ENCODE peak calls at places on chromosomes 6 and 20, in four cellular contexts. K, Z, M and F are unnamed samples.
A peak's percentile ranks its signal among the peaks of the same experiment; 100 is the strongest.

GRCh38 chr6:158879180-158879579 is 60.0 kb upstream of the EZR start:
- DNase-seq in Z (no peak), K (no peak), M (no peak), F (peak; percentile 67)

GRCh38 chr6:56385981-56386593 is 138.7 kb upstream of the COL21A1 start:
- DNase-seq in M (no peak), Z (no peak), K (no peak), F (no peak)

GRCh38 chr6:139402935-139403386 is 28.5 kb upstream of the CITED2 start:
- DNase-seq in Z (no peak), M (no peak), K (no peak), F (no peak)

GRCh38 chr6:11467364-11467763 is 70.2 kb upstream of the TMEM170B start:
- DNase-seq in Z (no peak), M (no peak), K (no peak), F (peak; percentile 84)

GRCh38 chr20:48331518-48332286 is 496.1 kb downstream of the PREX1 start:
- DNase-seq in Z (no peak), M (no peak), K (no peak), F (no peak)

GRCh38 chr20:43726811-43727338 is at the start of gene GTSF1L:
- DNase-seq in K (no peak), M (no peak), Z (no peak), F (no peak)

GRCh38 chr6:42316981-42317380 is 99.3 kb upstream of the MRPS10 start:
- DNase-seq in K (no peak), Z (no peak), M (no peak), F (peak; percentile 22)

GRCh38 chr6:79614326-79615285 is 16.5 kb upstream of the SH3BGRL2 start:
- DNase-seq in Z (no peak), K (no peak), M (no peak), F (peak; percentile 75)

DNA sequence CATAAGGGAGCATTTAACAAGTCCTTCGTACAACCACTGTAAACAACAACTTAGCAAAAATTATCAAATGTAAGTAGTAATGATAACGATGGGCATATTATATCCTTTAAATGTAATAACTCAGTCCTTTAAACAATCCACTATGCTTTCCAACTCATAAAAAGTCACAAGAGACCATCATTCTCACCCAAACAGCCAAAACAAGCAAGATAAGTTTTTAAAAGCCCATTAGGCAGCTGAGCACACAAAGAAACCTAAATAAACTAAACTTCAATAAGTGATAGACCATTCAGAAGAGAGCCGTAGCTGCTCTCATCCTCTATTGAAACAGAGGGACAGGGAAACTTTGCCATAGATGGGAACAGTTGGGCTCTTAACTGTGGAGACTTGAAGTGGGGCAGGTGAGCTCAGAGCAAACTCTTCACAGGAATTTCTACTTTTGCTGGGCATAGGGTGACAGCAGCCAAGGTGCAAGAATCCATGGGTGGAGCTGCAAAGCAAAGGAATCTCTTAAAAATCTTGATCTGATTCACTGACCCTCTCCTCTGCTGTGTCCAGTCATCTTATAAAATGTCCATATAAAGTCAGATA is 22.5 kb downstream of the RAB22A start:
- DNase-seq in Z (no peak), M (no peak), K (no peak), F (no peak)
- TF ChIP-seq CTCF in Z (no peak), M (no peak), K (no peak), F (no peak)

DNA sequence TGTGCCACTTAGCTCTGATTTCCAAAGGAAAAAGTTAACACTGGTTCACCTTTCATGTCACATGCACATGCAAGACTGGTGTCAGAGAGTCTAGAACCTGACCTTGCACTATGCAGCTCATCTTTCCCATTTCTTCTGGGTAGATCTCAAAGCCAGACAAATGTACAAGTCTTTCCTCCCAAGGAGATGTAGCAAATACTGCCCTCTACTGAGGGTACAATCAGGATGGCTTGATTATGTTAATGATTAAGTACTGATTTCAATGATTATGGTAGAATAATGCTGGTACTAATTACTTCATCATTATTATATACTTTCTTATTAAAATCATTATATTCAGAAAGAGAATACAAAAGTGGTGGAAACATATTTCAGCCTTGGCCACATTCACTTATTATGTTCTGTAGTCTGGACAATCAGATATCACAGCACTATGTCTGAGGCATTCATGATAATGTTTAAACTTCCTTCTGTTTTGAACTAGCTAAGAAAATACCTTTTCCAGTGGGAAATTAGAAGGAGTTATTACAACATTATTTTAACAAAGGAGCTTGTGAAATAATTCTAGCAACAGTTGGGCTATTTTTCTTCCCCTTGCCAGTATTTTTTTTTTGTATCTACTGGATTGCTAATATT is 68.5 kb upstream of the FOXO3 start:
- DNase-seq in K (peak; percentile 45), M (no peak), Z (no peak), F (peak; percentile 40)
- H3K4me3 ChIP-seq in K (no peak overlapping the region), M (no peak overlapping the region), Z (no peak overlapping the region), F (no peak overlapping the region)

DNA sequence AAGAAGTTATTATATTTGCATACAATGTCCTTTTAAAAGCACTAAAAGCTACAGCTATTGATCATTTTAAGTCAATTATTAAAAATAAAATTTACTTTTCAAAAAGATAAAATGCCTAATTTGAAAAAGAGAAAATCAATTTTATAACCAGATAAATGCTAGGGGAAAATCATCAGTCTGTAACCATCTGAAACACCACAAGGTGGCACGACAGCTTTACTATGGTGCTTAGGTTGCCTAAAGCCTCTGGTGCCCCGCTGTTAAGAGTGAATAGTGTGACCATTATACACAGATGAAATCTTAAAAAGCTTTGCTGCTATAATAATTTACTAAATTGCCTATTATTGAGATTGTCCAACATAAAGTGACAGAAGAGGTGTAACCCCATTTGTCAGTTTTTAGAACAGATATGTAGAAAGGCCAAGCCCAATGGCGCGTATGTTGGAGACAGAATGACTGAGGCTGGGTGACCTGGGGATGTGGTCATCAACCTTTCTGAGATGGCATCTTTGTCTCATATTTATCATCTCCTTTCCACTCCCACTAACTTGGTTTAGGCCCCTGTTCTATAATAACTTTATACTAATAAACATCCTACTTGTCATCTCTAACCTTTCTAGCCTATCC is 100.8 kb downstream of the MOXD1 start:
- DNase-seq in K (peak; percentile 62), M (no peak), Z (no peak), F (peak; percentile 67)
- TF ChIP-seq CTCF in K (peak; percentile 71), M (peak; percentile 66), Z (peak; percentile 50), F (peak; percentile 42)

DNA sequence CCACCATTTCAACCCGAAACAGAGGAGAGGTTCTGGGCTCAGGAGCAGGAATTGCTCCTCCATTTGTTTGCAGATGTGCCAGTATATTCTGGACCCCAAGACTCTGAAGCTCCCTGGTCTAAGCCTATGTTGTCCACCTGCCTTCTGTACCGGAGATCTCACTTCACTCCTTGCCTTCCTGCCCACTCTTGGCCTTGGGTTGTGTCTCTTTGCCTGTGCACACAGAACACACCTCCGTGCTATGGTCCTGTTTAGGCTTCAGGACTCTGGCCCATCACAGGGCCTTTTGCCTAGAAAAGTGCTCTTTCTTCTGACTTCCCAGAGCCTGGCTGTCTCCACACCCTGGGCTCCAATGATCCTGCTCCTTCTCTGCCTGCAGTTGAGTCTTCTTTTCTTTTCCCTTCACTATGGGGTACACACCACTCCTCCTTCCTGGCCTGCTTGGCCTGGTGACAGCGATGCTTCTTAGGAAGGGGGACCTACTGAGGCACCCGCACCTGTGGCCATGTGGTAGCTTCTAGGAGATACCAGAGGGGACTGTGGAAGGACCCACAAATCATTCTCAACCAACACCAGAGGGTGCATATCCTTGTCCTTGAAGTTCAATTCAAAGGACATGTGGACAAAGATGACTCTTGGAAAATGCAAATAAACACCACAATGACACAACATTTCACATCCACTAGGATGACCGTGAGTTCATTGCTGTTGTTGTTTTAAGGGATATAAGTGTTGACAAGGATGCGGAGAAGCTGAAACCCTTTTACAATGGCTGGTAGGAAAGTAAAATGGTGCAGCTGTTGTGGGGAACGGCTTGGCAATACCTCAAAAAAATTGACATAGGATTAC is 75.1 kb downstream of the FOXA2 start:
- DNase-seq in M (no peak), K (no peak), Z (no peak), F (no peak)
- H3K4me3 ChIP-seq in M (no peak overlapping the region), K (no peak overlapping the region), Z (no peak overlapping the region), F (no peak overlapping the region)